ENCODE peak calls at places on chromosomes 12 and 14, in six cellular contexts. C, X, S, F, E and Q are unnamed samples.

GRCh38 chr14:100691395-100692025 is 35.2 kb upstream of the DLK1 start:
- DNase-seq in F (no peak), C (no peak), E (no peak), X (no peak), S (no peak), Q (peak; percentile 82)

GRCh38 chr14:73610692-73611091 is 1.6 kb upstream of the ACOT6 start:
- DNase-seq in C (peak; percentile 70), F (no peak), X (no peak), S (no peak), E (no peak), Q (no peak)

GRCh38 chr12:19186722-19187661 is 57.5 kb downstream of the PLEKHA5 start:
- DNase-seq in F (no peak), S (peak; percentile 65), X (no peak), E (no peak), C (peak; percentile 75), Q (no peak)

GRCh38 chr14:76953196-76953945 is 75.1 kb downstream of the IRF2BPL start:
- DNase-seq in E (peak; percentile 79), F (peak; percentile 90), X (peak; percentile 77), S (peak; percentile 75), C (peak; percentile 78), Q (peak; percentile 89)

GRCh38 chr12:124867389-124867930 is 3.8 kb upstream of the SCARB1 start:
- DNase-seq in S (peak; percentile 29), E (no peak), F (no peak), C (peak; percentile 65), X (no peak), Q (no peak)

GRCh38 chr12:10851243-10851858 is 2.1 kb upstream of the PRR4 start:
- DNase-seq in X (no peak), E (no peak), C (no peak), S (no peak), F (no peak), Q (no peak)

GRCh38 chr14:99266181-99267178 is 5.5 kb downstream of the BCL11B start:
- DNase-seq in E (peak; percentile 78), S (peak; percentile 62), C (peak; percentile 71), X (peak; percentile 87), F (peak; percentile 81), Q (peak; percentile 94)

GRCh38 chr12:113880993-113881392 is 85.1 kb downstream of the RBM19 start:
- DNase-seq in E (no peak), S (no peak), X (no peak), F (no peak), C (no peak), Q (no peak)

GRCh38 chr12:98852181-98852580 is 207.1 kb downstream of the APAF1 start:
- DNase-seq in C (no peak), F (no peak), X (no peak), S (no peak), E (no peak), Q (no peak)

GRCh38 chr12:50082644-50083043 is 2.5 kb upstream of the SMARCD1 start:
- DNase-seq in X (peak; percentile 71), E (no peak), F (no peak), C (no peak), S (no peak), Q (no peak)

GRCh38 chr12:94099191-94099983 is 49.0 kb upstream of the PLXNC1 start:
- DNase-seq in C (no peak), E (no peak), X (no peak), F (no peak), S (peak; percentile 25), Q (no peak)

GRCh38 chr14:104080557-104081492 is 4.7 kb upstream of the ASPG start:
- DNase-seq in X (peak; percentile 87), C (no peak), F (no peak), E (no peak), S (no peak), Q (no peak)

GRCh38 chr12:47885012-47885501 is 19.7 kb downstream of the VDR start:
- DNase-seq in F (no peak), S (no peak), X (no peak), C (no peak), E (no peak), Q (no peak)

GRCh38 chr12:104426926-104427546 is 29.7 kb upstream of the CHST11 start:
- DNase-seq in F (no peak), S (peak; percentile 86), C (peak; percentile 30), X (no peak), E (no peak), Q (no peak)

GRCh38 chr14:51924600-51924999 is 64.2 kb downstream of the GNG2 start:
- DNase-seq in X (no peak), E (no peak), C (no peak), F (no peak), S (no peak), Q (no peak)

GRCh38 chr12:39464976-39465375 is 22.1 kb upstream of the KIF21A start:
- DNase-seq in X (no peak), F (no peak), C (no peak), S (no peak), E (no peak), Q (no peak)

GRCh38 chr14:24875203-24875840 is 174.6 kb downstream of the STXBP6 start:
- DNase-seq in F (no peak), S (no peak), E (no peak), C (no peak), X (no peak), Q (no peak)

GRCh38 chr14:92549096-92549852 is 35.7 kb downstream of the RIN3 start:
- DNase-seq in E (no peak), S (peak; percentile 23), F (no peak), C (peak; percentile 25), X (peak; percentile 40), Q (no peak)

GRCh38 chr12:78797201-78797931 is 67.2 kb upstream of the SYT1 start:
- DNase-seq in E (no peak), S (peak; percentile 37), X (no peak), F (no peak), C (no peak), Q (no peak)

GRCh38 chr12:95583933-95584332 is 32.7 kb upstream of the USP44 start:
- DNase-seq in F (no peak), X (no peak), S (no peak), C (no peak), E (no peak), Q (no peak)

GRCh38 chr12:81465881-81466280 is 293.3 kb downstream of the PPFIA2 start:
- DNase-seq in E (no peak), S (no peak), X (no peak), F (no peak), C (no peak), Q (no peak)

GRCh38 chr12:51955702-51956101 is 4.2 kb downstream of the ACVR1B start:
- DNase-seq in F (no peak), X (no peak), C (no peak), E (no peak), S (no peak), Q (no peak)

GRCh38 chr12:51953011-51953568 is 1.6 kb downstream of the ACVR1B start:
- DNase-seq in S (no peak), C (peak; percentile 23), F (no peak), X (no peak), E (no peak), Q (no peak)

GRCh38 chr12:51954465-51955361 is 3.2 kb downstream of the ACVR1B start:
- DNase-seq in C (peak; percentile 44), X (no peak), F (no peak), S (peak; percentile 45), E (no peak), Q (no peak)

GRCh38 chr12:51951843-51952722 is 584 bp downstream of the ACVR1B start:
- DNase-seq in X (peak; percentile 69), S (no peak), C (peak; percentile 37), F (peak; percentile 71), E (no peak), Q (peak; percentile 59)

DNA sequence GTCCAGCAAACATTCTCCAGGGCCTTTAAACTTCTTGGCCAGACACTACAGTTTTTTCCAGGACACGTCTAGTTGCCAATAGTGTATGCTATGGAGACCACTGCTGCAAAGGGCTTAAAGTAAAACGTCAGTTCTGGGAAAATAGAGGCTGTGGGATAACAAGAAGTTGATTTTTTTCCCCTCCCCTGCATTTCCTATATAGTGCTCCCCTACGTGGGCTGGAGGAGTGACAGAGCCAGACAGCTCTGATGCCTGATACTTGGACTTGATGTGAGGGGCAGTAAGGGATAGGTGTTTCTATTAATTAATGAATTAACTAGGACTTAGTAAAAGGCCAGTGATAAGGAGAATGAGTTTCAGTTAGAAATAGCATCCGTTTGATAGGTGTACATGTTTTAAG is 2.4 kb downstream of the ACVR1B start:
- DNase-seq in S (no peak), F (no peak), E (no peak), C (peak; percentile 33), X (no peak), Q (no peak)
- H3K4me3 ChIP-seq in S (no peak overlapping the region), F (peak overlapping the region; percentile 98), E (no peak overlapping the region), C (peak overlapping the region; percentile 22), X (no peak overlapping the region), Q (peak overlapping the region; percentile 72)

DNA sequence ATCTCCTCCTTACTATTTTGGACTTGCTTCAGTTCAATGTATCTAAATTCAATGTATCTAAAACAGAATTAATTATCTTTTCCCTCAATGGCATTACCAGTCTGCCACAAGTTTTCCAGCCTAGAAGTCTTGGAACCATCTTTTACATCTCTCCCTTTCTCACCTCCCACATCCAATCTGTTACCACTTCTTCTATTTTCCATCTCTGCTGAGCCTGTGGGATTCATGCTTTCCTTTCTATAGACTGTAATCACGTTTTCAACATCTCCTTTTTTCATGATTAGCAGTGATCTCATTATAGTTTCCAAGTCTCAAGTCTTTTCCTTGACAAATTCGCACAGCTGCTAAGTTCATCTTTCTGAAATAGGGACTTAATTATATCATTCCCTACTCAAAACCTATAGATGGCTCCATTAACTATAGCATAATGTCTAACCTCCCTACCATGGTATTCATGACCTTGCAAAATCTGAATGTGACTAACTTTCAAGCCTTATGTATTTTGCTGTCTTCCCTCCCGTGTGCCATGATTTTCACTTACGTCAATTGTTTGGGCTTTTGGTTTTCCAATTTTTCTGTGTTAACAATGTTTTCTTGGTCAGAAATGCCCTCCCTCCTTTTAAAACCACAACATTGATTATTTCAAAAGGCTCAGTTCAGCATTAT is 20.5 kb upstream of the PTPRB start:
- DNase-seq in S (no peak), F (no peak), E (no peak), X (no peak), C (no peak), Q (no peak)
- TF ChIP-seq CTCF in S (no peak), F (no peak), E (no peak), X (no peak), C (no peak), Q (no peak)

GRCh38 chr14:105411017-105411941 is 8.3 kb upstream of the MTA1 start:
- DNase-seq in X (peak; percentile 69), S (peak; percentile 24), F (peak; percentile 71), C (peak; percentile 38), E (no peak), Q (no peak)
- H3K4me3 ChIP-seq in X (no peak overlapping the region), S (peak overlapping the region; percentile 47), F (peak overlapping the region; percentile 43), C (peak overlapping the region; percentile 19), E (peak overlapping the region; percentile 28), Q (no peak overlapping the region)

DNA sequence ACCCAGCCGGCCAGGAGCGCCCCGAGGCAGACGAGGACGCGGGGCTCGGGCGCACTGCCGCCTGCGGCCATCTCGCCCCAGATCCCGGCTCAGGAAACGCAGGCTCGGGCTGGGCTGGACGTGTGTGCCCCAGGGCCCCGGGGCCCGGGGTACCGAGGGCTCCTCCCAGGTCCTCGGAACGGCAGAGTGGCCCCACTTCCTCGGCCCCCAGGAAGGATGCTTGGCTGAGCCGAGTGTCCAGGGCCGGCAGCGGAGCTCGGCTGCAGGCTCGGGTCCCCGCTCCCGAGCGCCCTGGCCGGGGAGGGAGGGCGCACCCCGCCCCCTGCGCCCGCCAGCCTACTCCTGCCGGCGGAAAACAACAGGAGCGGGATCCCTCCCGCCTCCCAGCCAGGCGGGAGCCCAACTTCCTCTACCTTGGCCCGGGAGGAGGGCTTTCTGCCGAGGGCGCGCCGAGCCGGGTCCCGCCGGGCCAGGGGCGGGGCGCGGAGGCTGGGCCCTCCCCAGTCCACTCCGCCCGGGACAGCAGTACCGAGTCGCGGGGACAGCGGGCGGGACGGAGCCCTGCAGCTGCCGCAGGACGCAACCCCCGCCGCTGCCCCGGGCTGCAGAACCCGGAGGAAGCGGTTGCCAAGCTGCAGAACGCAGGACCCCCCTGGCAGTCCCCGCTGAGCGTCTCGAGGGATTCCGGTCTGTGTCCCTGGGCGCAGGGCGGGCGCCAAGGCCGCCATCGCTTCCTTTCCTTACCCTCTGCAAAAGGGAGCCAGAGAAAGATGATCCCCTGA is at the start of gene VSIG10:
- DNase-seq in E (peak; percentile 60), S (peak; percentile 59), X (peak; percentile 91), C (peak; percentile 68), F (peak; percentile 91), Q (peak; percentile 79)
- TF ChIP-seq CTCF in E (no peak), S (no peak), X (no peak), C (no peak), F (no peak), Q (no peak)